ENCODE peak calls at places on chromosome 4, in nine cellular contexts. Z is psoas muscle, H is mammary epithelial cell, L is fibroblast of pulmonary artery, R is tibial nerve, T is uterus, J is thyroid gland, G is fibroblast of lung, X is endodermal cell. D is an unnamed sample.

GRCh38 chr4:98232202-98232601 is 29.0 kb upstream of the RAP1GDS1 start:
- DNase-seq in Z (no peak), H (no peak), L (peak; percentile 39), R (no peak), T (no peak), J (no peak), G (peak; percentile 32), X (no peak), D (no peak)

GRCh38 chr4:99405433-99406115 is 29.6 kb downstream of the ADH7 start:
- DNase-seq in Z (peak; percentile 49), H (peak; percentile 66), L (peak; percentile 90), R (peak; percentile 73), T (peak; percentile 80), J (peak; percentile 69), G (peak; percentile 93), X (peak; percentile 92), D (peak; percentile 37)

GRCh38 chr4:68864438-68865177 is 48.8 kb downstream of the UGT2B10 start:
- DNase-seq in Z (no peak), H (no peak), L (no peak), R (no peak), T (no peak), J (no peak), G (no peak), X (no peak), D (no peak)

GRCh38 chr4:173257732-173258717 is 76.1 kb downstream of the HMGB2 start:
- DNase-seq in Z (peak; percentile 43), H (peak; percentile 38), L (peak; percentile 83), R (no peak), T (peak; percentile 67), J (peak; percentile 67), G (peak; percentile 83), X (peak; percentile 89), D (peak; percentile 27)

GRCh38 chr4:5686338-5686737 is 22.0 kb downstream of the EVC2 start:
- DNase-seq in Z (no peak), H (no peak), L (no peak), R (no peak), T (no peak), J (no peak), G (no peak), X (no peak), D (no peak)

GRCh38 chr4:121192500-121192899 is 28.4 kb upstream of the TNIP3 start:
- DNase-seq in Z (no peak), H (peak; percentile 35), L (peak; percentile 65), R (no peak), T (no peak), J (no peak), G (peak; percentile 71), X (peak; percentile 54), D (no peak)

GRCh38 chr4:44760142-44760898 is 34.0 kb upstream of the GNPDA2 start:
- DNase-seq in Z (no peak), H (peak; percentile 12), L (peak; percentile 61), R (no peak), T (no peak), J (no peak), G (peak; percentile 57), X (no peak), D (no peak)

GRCh38 chr4:23456864-23457263 is 433.0 kb downstream of the PPARGC1A start:
- DNase-seq in Z (no peak), H (no peak), L (no peak), R (no peak), T (no peak), J (no peak), G (no peak), X (no peak), D (no peak)

GRCh38 chr4:174303687-174304086 is 20.0 kb downstream of the CEP44 start:
- DNase-seq in Z (no peak), H (no peak), L (no peak), R (no peak), T (no peak), J (no peak), G (no peak), X (no peak), D (no peak)

GRCh38 chr4:138348055-138348454 is 105.9 kb upstream of the SLC7A11 start:
- DNase-seq in Z (no peak), H (peak; percentile 93), L (no peak), R (no peak), T (no peak), J (no peak), G (no peak), X (no peak), D (no peak)

GRCh38 chr4:77922158-77923094 is 59.8 kb downstream of the MRPL1 start:
- DNase-seq in Z (no peak), H (no peak), L (peak; percentile 64), R (no peak), T (no peak), J (no peak), G (peak; percentile 75), X (no peak), D (no peak)

GRCh38 chr4:145920205-145920604 is 18.4 kb downstream of the ZNF827 start:
- DNase-seq in Z (no peak), H (peak; percentile 93), L (peak; percentile 94), R (no peak), T (peak; percentile 30), J (no peak), G (peak; percentile 94), X (no peak), D (no peak)

GRCh38 chr4:38002451-38003071 is 42.4 kb downstream of the PTTG2 start:
- DNase-seq in Z (no peak), H (peak; percentile 55), L (peak; percentile 18), R (no peak), T (no peak), J (no peak), G (no peak), X (no peak), D (no peak)

GRCh38 chr4:38004887-38005286 is 44.7 kb downstream of the PTTG2 start:
- DNase-seq in Z (no peak), H (no peak), L (no peak), R (no peak), T (peak; percentile 54), J (peak; percentile 45), G (no peak), X (peak; percentile 55), D (no peak)

GRCh38 chr4:38003628-38004027 is 43.4 kb downstream of the PTTG2 start:
- DNase-seq in Z (no peak), H (no peak), L (no peak), R (no peak), T (no peak), J (no peak), G (no peak), X (no peak), D (no peak)

GRCh38 chr4:38003102-38003501 is 42.9 kb downstream of the PTTG2 start:
- DNase-seq in Z (no peak), H (no peak), L (no peak), R (no peak), T (no peak), J (no peak), G (no peak), X (no peak), D (no peak)

GRCh38 chr4:38004062-38004461 is 43.9 kb downstream of the PTTG2 start:
- DNase-seq in Z (no peak), H (no peak), L (peak; percentile 21), R (no peak), T (no peak), J (no peak), G (no peak), X (no peak), D (no peak)
- TF ChIP-seq CTCF in Z (no peak), H (no peak), L (no peak), R (no peak), T (no peak), J (no peak), G (no peak), X (no peak), D (no peak)

GRCh38 chr4:183099537-183100297 is 660 bp downstream of the WWC2 start:
- DNase-seq in Z (peak; percentile 30), H (peak; percentile 35), L (no peak), R (no peak), T (peak; percentile 32), J (peak; percentile 57), G (no peak), X (peak; percentile 92), D (peak; percentile 13)

GRCh38 chr4:183097251-183098079 is 1.6 kb upstream of the WWC2 start:
- DNase-seq in Z (peak; percentile 27), H (no peak), L (no peak), R (no peak), T (peak; percentile 37), J (no peak), G (peak; percentile 25), X (peak; percentile 85), D (peak; percentile 11)

GRCh38 chr4:183098723-183099536 is at the start of gene WWC2:
- DNase-seq in Z (peak; percentile 91), H (peak; percentile 91), L (peak; percentile 95), R (peak; percentile 77), T (peak; percentile 89), J (peak; percentile 94), G (peak; percentile 90), X (peak; percentile 98), D (peak; percentile 68)

GRCh38 chr4:183096276-183096965 is 2.6 kb upstream of the WWC2 start:
- DNase-seq in Z (no peak), H (no peak), L (no peak), R (no peak), T (no peak), J (no peak), G (no peak), X (no peak), D (no peak)

GRCh38 chr4:183098080-183098722 is 856 bp upstream of the WWC2 start:
- DNase-seq in Z (peak; percentile 67), H (no peak), L (peak; percentile 61), R (peak; percentile 22), T (peak; percentile 57), J (peak; percentile 59), G (peak; percentile 56), X (no peak), D (no peak)
- H3K4me3 ChIP-seq in Z (peak overlapping the region; percentile 79), H (peak overlapping the region; percentile 64), L (peak overlapping the region; percentile 78), R (peak overlapping the region; percentile 90), T (peak overlapping the region; percentile 59), J (peak overlapping the region; percentile 85), G (peak overlapping the region; percentile 67), X (peak overlapping the region; percentile 97), D (peak overlapping the region; percentile 80)

DNA sequence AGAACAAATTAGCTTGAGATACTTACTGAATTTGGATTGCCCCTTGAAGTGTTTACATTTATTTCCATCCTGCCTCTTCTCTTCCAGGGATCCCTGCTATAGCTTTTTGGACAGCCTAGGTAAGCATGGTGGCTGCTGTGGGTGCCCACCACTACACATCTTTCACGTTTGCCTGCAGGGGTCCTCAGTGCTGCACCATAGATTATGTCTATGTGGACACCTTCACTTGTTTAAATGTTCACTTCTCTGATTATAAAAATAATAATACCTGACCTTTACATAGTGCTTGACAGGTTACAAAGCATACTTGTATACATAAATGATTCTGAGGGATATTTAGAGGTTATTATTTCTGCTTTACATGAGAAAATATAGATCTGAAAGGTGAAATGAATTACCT is 67.9 kb upstream of the SLC4A4 start:
- DNase-seq in Z (no peak), H (no peak), L (peak; percentile 47), R (no peak), T (no peak), J (peak; percentile 14), G (peak; percentile 62), X (peak; percentile 71), D (no peak)
- TF ChIP-seq CTCF in Z (peak; percentile 35), H (peak; percentile 17), L (peak; percentile 41), R (no peak), T (no peak), J (peak; percentile 33), G (peak; percentile 51), X (peak; percentile 78), D (no peak)

DNA sequence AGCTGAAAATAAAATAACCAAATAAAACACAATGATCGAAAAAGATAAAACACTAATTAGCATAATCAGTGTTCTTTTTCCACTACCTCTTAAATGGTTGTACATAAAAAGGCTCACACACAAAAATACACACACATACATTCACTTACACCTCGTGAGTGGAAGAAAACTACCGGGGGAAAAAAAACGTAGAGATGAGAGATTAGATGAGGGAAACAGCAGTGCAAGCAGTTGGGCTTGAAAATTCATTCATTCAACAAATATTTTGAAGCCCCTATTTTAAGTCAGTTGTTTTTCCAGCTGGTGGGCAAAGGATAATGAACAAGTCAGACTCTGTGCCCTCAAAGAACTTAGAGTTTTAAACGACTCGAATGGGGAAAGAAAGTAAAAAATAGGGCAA is 1.0 kb downstream of the TBCK start:
- DNase-seq in Z (no peak), H (no peak), L (no peak), R (no peak), T (no peak), J (no peak), G (no peak), X (no peak), D (no peak)
- H3K4me3 ChIP-seq in Z (peak overlapping the region; percentile 88), H (peak overlapping the region; percentile 88), L (peak overlapping the region; percentile 73), R (no peak overlapping the region), T (peak overlapping the region; percentile 90), J (peak overlapping the region; percentile 68), G (peak overlapping the region; percentile 86), X (peak overlapping the region; percentile 96), D (peak overlapping the region; percentile 94)